ENCODE peak calls at places on chromosomes 6 and 20, in eight cellular contexts. N, M, L, F, B, H, V and J are unnamed samples.

GRCh38 chr6:106360989-106361430 is 493 bp downstream of the CRYBG1 start:
- DNase-seq in N (peak; percentile 5), M (no peak), H (peak; percentile 65), L (no peak), V (peak; percentile 25), F (no peak), B (peak; percentile 37), J (peak; percentile 43)

GRCh38 chr6:55293116-55293515 is 34.2 kb upstream of the GFRAL start:
- DNase-seq in H (no peak), V (no peak), B (no peak), F (peak; percentile 7), L (no peak), M (no peak), N (peak; percentile 43), J (no peak)

GRCh38 chr6:125906158-125906998 is 50.2 kb upstream of the HINT3 start:
- DNase-seq in V (peak; percentile 60), F (peak; percentile 16), H (no peak), L (no peak), B (peak; percentile 64), M (peak; percentile 52), N (peak; percentile 58), J (peak; percentile 64)

GRCh38 chr6:41239467-41240159 is 11.5 kb downstream of the TREML4 start:
- DNase-seq in L (no peak), B (no peak), H (no peak), V (no peak), N (no peak), M (no peak), F (no peak), J (no peak)

GRCh38 chr6:19438566-19439353 is 398.4 kb upstream of the ID4 start:
- DNase-seq in V (no peak), L (no peak), F (no peak), H (no peak), N (no peak), B (no peak), M (no peak), J (no peak)

GRCh38 chr6:75608955-75609533 is 7.4 kb downstream of the SENP6 start:
- DNase-seq in V (no peak), H (no peak), N (no peak), M (no peak), L (no peak), B (no peak), F (no peak), J (no peak)

GRCh38 chr20:1003920-1004697 is 2.0 kb upstream of the RSPO4 start:
- DNase-seq in H (no peak), F (no peak), V (no peak), L (no peak), B (no peak), N (no peak), M (no peak), J (no peak)

GRCh38 chr20:50292324-50293243 is 102.0 kb downstream of the CEBPB start:
- DNase-seq in N (peak; percentile 87), B (peak; percentile 83), V (peak; percentile 81), H (peak; percentile 51), F (peak; percentile 82), M (peak; percentile 94), L (peak; percentile 97), J (peak; percentile 73)

GRCh38 chr6:121395736-121396135 is 39.7 kb upstream of the GJA1 start:
- DNase-seq in N (no peak), B (no peak), V (no peak), L (no peak), H (no peak), F (no peak), M (no peak), J (no peak)

GRCh38 chr6:55678330-55679224 is 99.6 kb upstream of the HMGCLL1 start:
- DNase-seq in L (no peak), B (no peak), M (no peak), F (no peak), H (no peak), V (no peak), N (peak; percentile 30), J (no peak)

GRCh38 chr6:47034919-47035318 is 7.2 kb downstream of the ADGRF1 start:
- DNase-seq in N (peak; percentile 79), V (no peak), F (peak; percentile 98), M (peak; percentile 67), H (peak; percentile 99), B (no peak), L (peak; percentile 100), J (no peak)

GRCh38 chr6:40419377-40419776 is 167.8 kb downstream of the LRFN2 start:
- DNase-seq in F (no peak), V (peak; percentile 39), L (no peak), M (no peak), B (no peak), N (no peak), H (peak; percentile 81), J (no peak)

GRCh38 chr20:49631856-49632418 is 64.0 kb upstream of the PTGIS start:
- DNase-seq in B (no peak), M (no peak), L (no peak), H (no peak), F (no peak), V (no peak), N (no peak), J (no peak)

GRCh38 chr6:53924277-53924676 is 129.5 kb downstream of the LRRC1 start:
- DNase-seq in L (no peak), B (no peak), V (no peak), F (no peak), N (no peak), H (no peak), M (no peak), J (no peak)

GRCh38 chr20:48975955-48976354 is 54.4 kb downstream of the ARFGEF2 start:
- DNase-seq in N (no peak), H (no peak), L (no peak), V (no peak), B (no peak), M (no peak), F (no peak), J (no peak)

GRCh38 chr20:43917380-43917779 is 2.7 kb downstream of the TOX2 start:
- DNase-seq in N (no peak), H (no peak), M (no peak), F (no peak), B (no peak), V (no peak), L (no peak), J (no peak)
- H3K27me3 ChIP-seq in N (peaks cover 7% of the 10 kb centered on the region), H (peaks cover 15% of the 10 kb centered on the region), M (no peaks in the 10 kb centered on the region), F (peaks cover 2% of the 10 kb centered on the region), B (peaks cover 44% of the 10 kb centered on the region), V (peaks cover 13% of the 10 kb centered on the region), L (no peaks in the 10 kb centered on the region), J (peaks cover 8% of the 10 kb centered on the region)

DNA sequence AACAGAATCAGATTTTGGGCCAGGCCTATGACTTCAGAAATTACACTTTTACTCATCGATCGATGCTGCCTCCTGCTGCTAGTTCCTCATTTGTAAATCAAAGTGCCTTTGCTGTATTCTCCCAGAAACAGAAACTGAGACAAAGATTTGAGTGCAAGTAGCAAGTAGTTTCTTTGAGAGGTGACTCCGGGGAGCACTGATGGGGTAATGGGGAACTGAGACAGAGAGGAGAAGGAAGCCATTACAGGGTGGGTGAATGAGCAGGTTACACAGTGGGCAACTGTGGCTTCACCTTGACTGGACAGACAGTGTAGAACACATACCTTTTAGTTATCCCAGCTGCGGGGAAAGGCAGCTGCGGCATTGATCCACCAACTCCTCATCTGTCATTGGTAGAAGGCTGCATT is 9.7 kb upstream of the CD40 start:
- DNase-seq in H (no peak), V (no peak), B (no peak), L (no peak), M (no peak), N (no peak), F (no peak), J (no peak)
- H3K27me3 ChIP-seq in H (peaks cover 3% of the 10 kb centered on the region), V (peaks cover 8% of the 10 kb centered on the region), B (peaks cover 39% of the 10 kb centered on the region), L (peaks cover under 1% of the 10 kb centered on the region), M (peaks cover 38% of the 10 kb centered on the region), N (peaks cover 43% of the 10 kb centered on the region), F (peaks cover 7% of the 10 kb centered on the region), J (peaks cover 4% of the 10 kb centered on the region)

DNA sequence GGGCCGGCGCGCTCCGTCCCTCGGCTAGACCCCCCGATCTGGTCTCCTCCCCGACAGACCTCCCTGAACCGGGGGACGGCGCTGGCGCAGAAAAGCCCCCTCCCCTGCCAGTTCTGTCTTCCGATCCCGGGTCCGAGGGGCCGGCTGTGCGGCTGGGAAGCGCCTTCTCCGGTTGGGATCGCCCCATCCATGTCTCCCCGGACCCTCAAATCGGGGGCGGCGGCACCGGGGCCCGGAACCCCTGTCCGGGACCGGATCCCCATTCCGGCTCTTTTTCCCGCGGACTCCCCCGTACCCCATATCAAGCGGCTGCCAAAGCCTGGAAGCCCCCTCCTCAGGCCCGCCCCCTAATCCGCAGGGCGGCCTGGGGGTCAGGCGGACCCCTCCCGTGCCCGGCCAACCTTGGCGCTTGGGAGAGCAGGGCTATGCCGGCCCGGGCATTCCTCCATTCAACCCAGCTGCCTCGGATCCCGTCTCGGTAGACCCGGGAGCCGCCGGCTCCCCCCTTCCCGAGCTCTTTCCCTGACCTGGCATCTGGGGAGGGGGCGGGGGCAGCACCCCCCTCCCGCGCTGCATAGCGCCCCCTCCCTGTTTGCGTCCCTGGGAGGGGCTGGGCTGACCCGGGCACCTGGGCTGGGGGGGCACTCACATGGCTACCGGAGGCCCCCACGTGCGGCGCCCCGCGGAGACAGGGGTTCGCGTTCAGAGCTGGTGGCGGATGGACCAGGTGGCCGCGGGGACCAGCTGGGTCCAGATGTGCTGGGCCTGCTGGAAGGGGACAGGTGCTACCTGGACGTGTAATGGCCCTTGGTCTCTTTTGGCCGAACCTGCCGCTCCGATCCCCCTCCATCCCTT is 645 bp downstream of the DLGAP4 start:
- DNase-seq in N (no peak), L (no peak), V (no peak), F (no peak), H (no peak), B (no peak), M (peak; percentile 36), J (no peak)
- H3K27me3 ChIP-seq in N (peaks cover 88% of the 10 kb centered on the region), L (peaks cover 52% of the 10 kb centered on the region), V (peaks cover 13% of the 10 kb centered on the region), F (peaks cover 68% of the 10 kb centered on the region), H (peaks cover 20% of the 10 kb centered on the region), B (peaks cover 99% of the 10 kb centered on the region), M (peaks cover 87% of the 10 kb centered on the region), J (peaks cover 16% of the 10 kb centered on the region)

DNA sequence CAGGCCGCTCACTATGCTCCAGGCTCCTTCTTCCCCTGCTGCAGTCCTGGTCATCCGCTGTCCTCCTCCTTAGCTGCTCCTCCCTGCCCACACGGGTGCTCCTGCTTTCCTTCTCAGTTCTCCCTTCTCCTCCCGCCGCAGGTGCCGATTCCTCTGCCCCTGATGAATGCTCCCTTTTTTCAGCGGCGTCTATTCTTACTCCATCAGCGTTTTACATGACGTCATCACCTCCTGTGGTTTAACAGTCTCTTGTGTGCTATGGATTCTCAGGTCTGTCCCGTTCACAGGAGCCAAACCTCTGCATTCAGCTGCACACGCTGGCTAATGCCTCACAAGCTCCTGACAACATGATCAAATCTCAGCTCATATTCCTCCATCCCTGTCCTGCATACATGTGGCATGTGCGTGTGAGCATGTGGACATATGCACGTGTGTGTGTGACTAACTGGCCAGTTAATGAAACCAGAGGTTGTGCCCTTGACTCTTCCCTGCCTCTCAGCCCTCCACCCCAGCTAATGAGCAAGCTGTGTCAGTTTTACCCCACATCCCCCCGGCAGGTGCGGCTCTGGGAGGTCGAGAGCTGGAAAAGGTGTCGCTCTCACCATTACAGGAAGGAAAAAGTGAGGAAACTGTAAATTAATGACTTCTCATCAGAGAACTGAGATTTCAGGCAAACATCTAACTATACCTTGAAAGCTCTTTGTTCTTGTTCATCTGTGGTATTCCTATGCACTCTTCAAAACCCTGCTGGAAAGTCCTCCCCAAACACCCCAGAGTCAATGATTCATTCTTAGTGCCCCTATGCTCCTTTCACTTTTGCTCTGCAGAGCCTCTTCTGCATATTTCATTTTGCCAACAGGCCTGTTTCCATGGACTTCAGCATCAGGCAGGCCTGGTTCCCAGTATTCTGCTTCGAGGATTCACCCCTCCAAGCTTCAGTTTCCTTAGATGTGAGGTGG is 163.1 kb downstream of the TTLL2 start:
- DNase-seq in M (no peak), H (no peak), L (no peak), N (no peak), F (no peak), B (no peak), V (no peak), J (no peak)
- H3K27me3 ChIP-seq in M (no peaks in the 10 kb centered on the region), H (no peaks in the 10 kb centered on the region), L (no peaks in the 10 kb centered on the region), N (peaks cover 26% of the 10 kb centered on the region), F (no peaks in the 10 kb centered on the region), B (no peaks in the 10 kb centered on the region), V (no peaks in the 10 kb centered on the region), J (no peaks in the 10 kb centered on the region)